ENCODE peak calls at places on chromosome 21, in ten cellular contexts. K is CD4-positive, alpha-beta memory T cell; D is astrocyte of the spinal cord; P is adrenal gland; B is astrocyte; E is retinal pigment epithelial cell; Q is stomach; J is tibial nerve; N is CD8-positive, alpha-beta memory T cell; S is cardiac muscle cell. I is an unnamed sample.

GRCh38 chr21:41328660-41329300 is 12.2 kb downstream of the FAM3B start:
- DNase-seq in J (no peak), Q (no peak), D (no peak), K (no peak), P (no peak), B (peak), S (no peak), E (no peak), N (no peak), I (no peak)

GRCh38 chr21:39535646-39536437 is 76.9 kb upstream of the B3GALT5 start:
- DNase-seq in N (no peak), B (no peak), J (no peak), D (no peak), S (no peak), Q (no peak), K (no peak), E (no peak), P (no peak), I (no peak)

GRCh38 chr21:32312321-32312720 is 13.7 kb downstream of the MRAP start:
- DNase-seq in N (no peak), S (no peak), E (no peak), D (no peak), Q (no peak), K (no peak), J (no peak), B (no peak), P (no peak), I (no peak)

GRCh38 chr21:42671778-42672593 is 18.6 kb downstream of the PDE9A start:
- DNase-seq in E (no peak), N (no peak), D (peak), P (no peak), J (no peak), Q (no peak), K (no peak), B (peak), S (no peak), I (no peak)

GRCh38 chr21:41997657-41998056 is 12.5 kb downstream of the ZBTB21 start:
- DNase-seq in P (no peak), Q (no peak), E (no peak), J (no peak), B (no peak), S (no peak), K (no peak), D (no peak), N (no peak), I (no peak)

GRCh38 chr21:42002421-42002958 is 7.7 kb downstream of the ZBTB21 start:
- DNase-seq in B (peak), Q (no peak), S (no peak), E (no peak), K (peak), J (no peak), P (peak), D (peak), N (no peak), I (no peak)

GRCh38 chr21:27275294-27275927 is 308.5 kb upstream of the ADAMTS5 start:
- DNase-seq in J (no peak), B (peak), D (peak), K (no peak), P (no peak), S (no peak), Q (no peak), N (no peak), E (no peak), I (peak)

GRCh38 chr21:40967771-40968170 is 120.8 kb upstream of the DSCAM start:
- DNase-seq in D (no peak), P (no peak), B (no peak), E (no peak), J (no peak), K (no peak), Q (no peak), N (no peak), S (no peak), I (no peak)

GRCh38 chr21:42478504-42478903 is 17.5 kb downstream of the RSPH1 start:
- DNase-seq in J (no peak), B (no peak), P (no peak), Q (no peak), N (no peak), D (no peak), K (no peak), E (no peak), S (no peak), I (no peak)

DNA sequence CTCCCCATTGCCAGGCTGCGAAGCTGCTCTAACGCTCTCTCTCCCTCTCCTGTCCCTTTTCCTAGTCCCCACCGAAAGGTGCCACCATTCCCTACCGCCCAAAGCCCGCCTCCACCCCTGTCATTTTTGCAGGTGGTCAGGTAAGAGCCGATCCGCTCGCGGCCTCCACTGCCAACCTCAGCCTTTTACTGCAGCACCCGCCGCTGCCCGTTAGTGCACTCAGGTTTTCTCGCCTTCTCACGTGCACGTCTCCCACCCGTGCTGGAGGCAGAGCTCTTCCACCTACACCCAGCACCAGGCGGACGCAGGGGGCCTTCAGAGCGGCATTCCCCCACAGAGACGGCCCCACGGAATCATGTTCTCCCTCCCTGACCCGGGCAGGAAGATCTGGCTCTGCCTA is 67.7 kb upstream of the COL6A1 start:
- DNase-seq in Q (no peak), N (no peak), K (no peak), E (no peak), P (no peak), D (no peak), B (no peak), S (no peak), J (no peak), I (no peak)
- H3K4me3 ChIP-seq in Q (no peak), N (no peak), K (no peak), E (no peak), P (no peak), D (no peak), B (no peak), S (no peak), J (no peak), I (no peak)

GRCh38 chr21:45655071-45655470 is 11.5 kb downstream of the PCBP3 start:
- DNase-seq in J (no peak), N (no peak), K (no peak), Q (no peak), B (peak), P (no peak), D (peak), E (no peak), S (no peak), I (no peak)
- H3K4me3 ChIP-seq in J (no peak), N (no peak), K (no peak), Q (no peak), B (no peak), P (no peak), D (no peak), E (no peak), S (no peak), I (no peak)

GRCh38 chr21:16535100-16535418 is 805.3 kb downstream of the USP25 start:
- DNase-seq in E (peak), Q (peak), S (no peak), B (peak), K (no peak), J (peak), P (peak), D (peak), N (no peak), I (no peak)

GRCh38 chr21:16534408-16535099 is 804.8 kb downstream of the USP25 start:
- DNase-seq in D (peak), P (peak), J (peak), E (no peak), Q (peak), K (no peak), N (no peak), B (peak), S (peak), I (no peak)

GRCh38 chr21:16541366-16541765 is 811.6 kb downstream of the USP25 start:
- DNase-seq in D (no peak), J (no peak), K (no peak), B (no peak), P (no peak), N (no peak), E (no peak), S (no peak), Q (no peak), I (no peak)

GRCh38 chr21:16536661-16537359 is 807.0 kb downstream of the USP25 start:
- DNase-seq in N (no peak), E (no peak), Q (no peak), B (peak), D (peak), S (no peak), K (no peak), J (no peak), P (no peak), I (no peak)

DNA sequence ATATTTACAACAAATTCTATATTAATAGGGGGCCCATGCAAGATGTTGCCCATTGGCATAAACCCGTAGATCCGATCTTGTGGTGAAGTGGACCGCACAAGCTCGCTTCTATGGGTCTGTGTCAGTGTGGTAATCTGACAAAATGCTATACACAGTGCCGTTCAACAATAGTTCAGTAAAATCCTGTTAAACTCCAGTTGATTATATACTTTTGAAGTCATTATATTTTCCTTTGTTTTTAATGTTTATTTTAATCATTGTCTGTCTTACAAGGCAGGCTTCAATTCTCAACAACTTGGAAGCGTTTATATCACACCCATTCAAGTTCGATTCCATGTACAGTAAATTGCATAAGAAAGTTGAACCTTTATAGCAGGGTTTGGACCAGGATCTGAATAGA is 809.3 kb downstream of the USP25 start:
- DNase-seq in S (no peak), D (peak), B (no peak), K (no peak), J (no peak), P (no peak), E (no peak), Q (no peak), N (no peak), I (no peak)
- H3K4me3 ChIP-seq in S (no peak), D (no peak), B (no peak), K (no peak), J (peak), P (no peak), E (no peak), Q (no peak), N (no peak), I (no peak)

DNA sequence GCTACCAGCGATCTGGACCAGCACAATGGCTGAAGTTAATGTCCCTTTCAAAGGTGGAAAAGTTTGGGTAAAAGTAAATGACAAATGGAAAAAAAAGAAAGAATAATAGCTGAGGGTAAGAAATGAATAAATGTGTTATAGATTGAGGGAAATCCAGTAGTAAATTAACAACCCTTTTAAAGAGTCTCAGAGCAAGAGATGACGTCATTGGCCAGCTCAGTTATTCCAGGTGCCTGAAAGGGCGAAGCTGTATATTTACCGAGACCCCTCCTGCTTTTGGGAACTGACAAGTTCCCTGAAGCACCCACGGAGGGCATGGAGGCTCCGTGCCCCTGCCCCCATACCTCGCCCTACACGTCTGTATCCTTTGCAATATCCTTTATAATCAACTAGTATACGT is 40.5 kb upstream of the KCNJ6 start:
- DNase-seq in P (no peak), B (no peak), N (no peak), D (no peak), K (no peak), S (no peak), E (no peak), J (no peak), Q (no peak), I (no peak)
- H3K4me3 ChIP-seq in P (no peak), B (no peak), N (no peak), D (no peak), K (no peak), S (no peak), E (no peak), J (no peak), Q (no peak), I (no peak)

GRCh38 chr21:31203371-31204054 is 140.5 kb downstream of the TIAM1 start:
- DNase-seq in J (no peak), E (no peak), N (no peak), D (peak), K (no peak), Q (no peak), B (peak), S (no peak), P (no peak), I (no peak)
- H3K4me3 ChIP-seq in J (no peak), E (no peak), N (no peak), D (no peak), K (no peak), Q (no peak), B (no peak), S (no peak), P (no peak), I (no peak)

GRCh38 chr21:44727757-44728156 is 16.4 kb upstream of the TSPEAR start:
- DNase-seq in J (no peak), N (no peak), P (no peak), D (no peak), Q (no peak), K (no peak), E (no peak), S (no peak), B (no peak), I (no peak)
- H3K4me3 ChIP-seq in J (no peak), N (no peak), P (no peak), D (no peak), Q (no peak), K (no peak), E (no peak), S (no peak), B (no peak), I (no peak)

GRCh38 chr21:35933466-35933865 is 126.9 kb downstream of the SETD4 start:
- DNase-seq in J (peak), D (peak), B (peak), S (no peak), K (no peak), E (peak), Q (no peak), N (no peak), P (peak), I (no peak)
- H3K4me3 ChIP-seq in J (no peak), D (no peak), B (no peak), S (no peak), K (no peak), E (no peak), Q (no peak), N (no peak), P (no peak), I (no peak)

GRCh38 chr21:34592120-34592561 is 22.8 kb downstream of the RCAN1 start:
- DNase-seq in B (peak), P (peak), E (peak), N (no peak), D (no peak), S (peak), K (no peak), J (no peak), Q (peak), I (no peak)
- H3K4me3 ChIP-seq in B (no peak), P (no peak), E (peak), N (no peak), D (no peak), S (no peak), K (no peak), J (no peak), Q (peak), I (no peak)

I was measured in Jurkat, Clone E6-1.